ENCODE peak calls at places on chromosomes 7 and 10, in five cellular contexts. J is mucosa of descending colon, L is lung, Q is BE2C, K is hepatocyte. U is an unnamed sample.

GRCh38 chr7:55065079-55065478 is 46.3 kb downstream of the EGFR start:
- DNase-seq in K (peak; percentile 83), Q (peak; percentile 47), L (peak; percentile 44), J (no peak), U (no peak)

GRCh38 chr7:83111391-83111790 is 51.3 kb downstream of the PCLO start:
- DNase-seq in L (no peak), K (no peak), J (no peak), Q (no peak), U (no peak)

GRCh38 chr7:152759655-152760383 is at the start of gene ACTR3B:
- DNase-seq in Q (peak; percentile 92), J (peak; percentile 93), K (peak; percentile 96), L (peak; percentile 90), U (peak; percentile 88)

GRCh38 chr7:4613855-4614548 is 68.1 kb upstream of the FOXK1 start:
- DNase-seq in K (peak; percentile 28), Q (no peak), J (peak; percentile 6), L (no peak), U (no peak)

GRCh38 chr7:98323597-98324322 is 42.3 kb downstream of the BRI3 start:
- DNase-seq in J (no peak), L (no peak), Q (no peak), K (no peak), U (peak; percentile 49)

GRCh38 chr7:45885264-45885882 is 2.9 kb upstream of the IGFBP1 start:
- DNase-seq in J (no peak), Q (no peak), K (no peak), L (no peak), U (no peak)

GRCh38 chr10:110784198-110784597 is 87.5 kb upstream of the PDCD4 start:
- DNase-seq in J (no peak), L (no peak), K (no peak), Q (no peak), U (no peak)

GRCh38 chr7:69359003-69359555 is 239.2 kb upstream of the AUTS2 start:
- DNase-seq in Q (no peak), L (no peak), J (no peak), K (peak; percentile 32), U (no peak)

GRCh38 chr7:55055479-55055878 is 36.7 kb downstream of the EGFR start:
- DNase-seq in J (no peak), Q (no peak), L (no peak), K (no peak), U (no peak)

GRCh38 chr7:151838861-151839381 is 38.0 kb downstream of the PRKAG2 start:
- DNase-seq in K (no peak), Q (no peak), J (peak; percentile 27), L (no peak), U (no peak)

GRCh38 chr7:40885503-40885902 is 750.7 kb downstream of the SUGCT start:
- DNase-seq in K (no peak), Q (no peak), J (no peak), L (no peak), U (no peak)

GRCh38 chr10:24331457-24331856 is 122.5 kb downstream of the KIAA1217 start:
- DNase-seq in Q (no peak), K (peak; percentile 23), L (peak; percentile 64), J (peak; percentile 61), U (no peak)

GRCh38 chr10:113108180-113108835 is 158.3 kb downstream of the TCF7L2 start:
- DNase-seq in K (no peak), Q (peak; percentile 54), J (peak; percentile 66), L (no peak), U (peak; percentile 54)

GRCh38 chr10:124744047-124744687 is at the start of gene FAM53B:
- DNase-seq in Q (peak; percentile 86), K (peak; percentile 94), J (peak; percentile 90), L (peak; percentile 78), U (peak; percentile 81)

GRCh38 chr7:111264111-111264868 is 173.4 kb downstream of the LRRN3 start:
- DNase-seq in K (no peak), Q (peak; percentile 44), J (no peak), L (no peak), U (no peak)

GRCh38 chr7:46215987-46216567 is 295.0 kb upstream of the IGFBP3 start:
- DNase-seq in Q (no peak), J (no peak), K (peak; percentile 34), L (no peak), U (no peak)

GRCh38 chr7:148883233-148884048 is 650 bp downstream of the EZH2 start:
- DNase-seq in L (peak; percentile 34), K (peak; percentile 53), Q (peak; percentile 49), J (peak; percentile 58), U (peak; percentile 40)

GRCh38 chr7:149240637-149241036 is 1.2 kb downstream of the ZNF212 start:
- DNase-seq in K (no peak), L (no peak), J (no peak), Q (no peak), U (no peak)

GRCh38 chr10:132631348-132631735 is 93.8 kb downstream of the INPP5A start:
- DNase-seq in Q (no peak), J (peak; percentile 51), K (no peak), L (no peak), U (no peak)

GRCh38 chr10:43250925-43251663 is 15.8 kb downstream of the RASGEF1A start:
- DNase-seq in J (peak; percentile 6), K (no peak), Q (peak; percentile 3), L (no peak), U (no peak)

GRCh38 chr10:42954776-42955492 is 121.9 kb upstream of the RET start:
- DNase-seq in J (peak; percentile 11), L (peak; percentile 23), K (no peak), Q (no peak), U (no peak)

GRCh38 chr7:93902777-93903423 is 3.5 kb upstream of the GNGT1 start:
- DNase-seq in J (no peak), Q (peak; percentile 17), K (peak; percentile 57), L (no peak), U (peak; percentile 26)

GRCh38 chr10:95275726-95276366 is 15.0 kb downstream of the PDLIM1 start:
- DNase-seq in K (no peak), Q (no peak), J (no peak), L (no peak), U (no peak)

GRCh38 chr7:87129332-87129731 is 22.9 kb upstream of the DMTF1 start:
- DNase-seq in Q (no peak), K (no peak), J (no peak), L (no peak), U (no peak)

GRCh38 chr10:97607076-97607635 is 17.6 kb downstream of the C10orf62 start:
- DNase-seq in K (no peak), L (no peak), J (no peak), Q (no peak), U (no peak)

GRCh38 chr10:97608991-97609561 is 19.6 kb downstream of the C10orf62 start:
- DNase-seq in L (no peak), Q (no peak), J (no peak), K (no peak), U (no peak)

GRCh38 chr10:97612386-97612785 is 20.9 kb downstream of the MORN4 start:
- DNase-seq in L (no peak), K (peak; percentile 56), J (no peak), Q (no peak), U (peak; percentile 20)

DNA sequence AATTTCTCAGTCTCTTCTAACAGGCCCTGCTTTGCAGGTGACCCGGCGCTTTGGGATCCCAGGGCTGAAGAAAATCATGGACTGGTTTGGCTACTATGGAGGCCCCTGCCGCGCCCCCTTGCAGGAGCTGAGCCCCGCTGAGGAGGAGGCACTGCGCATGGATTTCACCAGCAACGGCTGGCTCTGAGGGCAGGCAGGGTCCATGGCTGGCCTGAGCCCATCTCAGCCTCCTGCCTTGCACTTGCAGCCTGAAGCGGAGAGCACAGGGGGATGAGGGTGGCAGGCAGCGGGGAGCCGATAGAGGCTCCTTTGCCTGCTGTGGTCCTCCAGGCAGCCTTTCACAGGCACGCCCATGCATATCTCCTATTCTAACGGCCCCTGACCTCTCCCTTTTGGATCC is 21.8 kb downstream of the MORN4 start:
- DNase-seq in J (no peak), K (no peak), L (no peak), Q (no peak), U (no peak)
- H3K9me3 ChIP-seq in J (no peaks in the 10 kb centered on the region), K (no peaks in the 10 kb centered on the region), L (no peaks in the 10 kb centered on the region), Q (no peaks in the 10 kb centered on the region), U (no peaks in the 10 kb centered on the region)

DNA sequence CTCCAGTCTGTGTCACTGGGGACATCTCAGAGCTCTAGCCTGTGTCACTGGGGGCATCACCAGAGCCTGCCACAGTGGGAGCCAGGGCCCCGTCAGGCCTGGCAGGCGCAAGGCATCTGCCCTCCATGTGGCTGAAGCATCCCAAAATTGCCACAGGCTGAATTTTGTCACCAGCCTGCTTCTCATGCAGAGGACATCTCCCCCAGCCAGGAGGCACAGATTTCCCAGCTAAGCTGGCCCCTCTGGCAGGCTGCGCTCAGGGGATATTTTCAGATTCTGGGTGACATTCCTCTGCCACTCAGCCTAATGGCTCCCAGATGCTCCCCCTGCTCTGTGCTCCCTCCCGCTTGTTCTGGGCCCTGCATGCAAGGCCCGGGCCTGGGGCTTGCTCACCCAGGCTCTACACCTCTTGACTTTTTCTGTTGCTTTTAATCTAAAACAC is 64.6 kb downstream of the COL13A1 start:
- DNase-seq in J (no peak), L (no peak), Q (no peak), K (no peak), U (no peak)
- H3K4me3 ChIP-seq in J (no peak overlapping the region), L (no peak overlapping the region), Q (no peak overlapping the region), K (no peak overlapping the region), U (no peak overlapping the region)

GRCh38 chr10:86188796-86189558 is 177.6 kb downstream of the GRID1 start:
- DNase-seq in K (no peak), L (no peak), Q (no peak), J (no peak), U (no peak)
- TF ChIP-seq CTCF in K (no peak), L (no peak), Q (no peak), J (no peak), U (no peak)

GRCh38 chr7:22639400-22639799 is 87.6 kb upstream of the IL6 start:
- DNase-seq in K (no peak), L (no peak), Q (no peak), J (no peak), U (no peak)
- H3K9me3 ChIP-seq in K (peaks cover 6% of the 10 kb centered on the region), L (peaks cover 3% of the 10 kb centered on the region), Q (no peaks in the 10 kb centered on the region), J (peaks cover 15% of the 10 kb centered on the region), U (peaks cover 7% of the 10 kb centered on the region)

GRCh38 chr7:35617076-35617475 is 77.9 kb downstream of the HERPUD2 start:
- DNase-seq in K (no peak), L (no peak), J (no peak), Q (no peak), U (no peak)
- H3K4me3 ChIP-seq in K (no peak overlapping the region), L (no peak overlapping the region), J (no peak overlapping the region), Q (no peak overlapping the region), U (no peak overlapping the region)

GRCh38 chr10:44689368-44689767 is 221.8 kb upstream of the TMEM72 start:
- DNase-seq in J (no peak), L (no peak), Q (no peak), K (no peak), U (no peak)
- TF ChIP-seq CTCF in J (no peak), L (no peak), Q (no peak), K (peak; percentile 8), U (no peak)

GRCh38 chr7:157820796-157821195 is 484.0 kb downstream of the DNAJB6 start:
- DNase-seq in K (no peak), L (no peak), J (no peak), Q (no peak), U (no peak)
- H3K9me3 ChIP-seq in K (no peaks in the 10 kb centered on the region), L (no peaks in the 10 kb centered on the region), J (no peaks in the 10 kb centered on the region), Q (no peaks in the 10 kb centered on the region), U (no peaks in the 10 kb centered on the region)